ENCODE peak calls at places on chromosomes 7 and 10, in four cellular contexts. One of them, this sample, is unnamed.

GRCh38 chr7:19069842-19070241 is 47.6 kb downstream of the TWIST1 start:
- DNase-seq in RWPE1: no peak
- DNase-seq in right atrium auricular region: no peak
- DNase-seq in CD8-positive, alpha-beta T cell: no peak
- DNase-seq in this sample: no peak

GRCh38 chr7:132145466-132145865 is 430.8 kb downstream of the PLXNA4 start:
- DNase-seq in RWPE1: peak; percentile 87
- DNase-seq in right atrium auricular region: peak; percentile 77
- DNase-seq in CD8-positive, alpha-beta T cell: no peak
- DNase-seq in this sample: no peak

GRCh38 chr7:67019562-67020390 is 23.1 kb downstream of the TYW1 start:
- DNase-seq in CD8-positive, alpha-beta T cell: no peak
- DNase-seq in right atrium auricular region: no peak
- DNase-seq in RWPE1: no peak
- DNase-seq in this sample: no peak

GRCh38 chr7:36266683-36267082 is 113.6 kb downstream of the EEPD1 start:
- DNase-seq in CD8-positive, alpha-beta T cell: no peak
- DNase-seq in RWPE1: no peak
- DNase-seq in right atrium auricular region: no peak
- DNase-seq in this sample: no peak

GRCh38 chr7:47535704-47536628 is 45.9 kb downstream of the TNS3 start:
- DNase-seq in RWPE1: no peak
- DNase-seq in right atrium auricular region: no peak
- DNase-seq in CD8-positive, alpha-beta T cell: no peak
- DNase-seq in this sample: no peak

GRCh38 chr10:8416192-8416701 is 361.8 kb downstream of the GATA3 start:
- DNase-seq in CD8-positive, alpha-beta T cell: peak; percentile 22
- DNase-seq in RWPE1: no peak
- DNase-seq in right atrium auricular region: no peak
- DNase-seq in this sample: no peak

GRCh38 chr10:100510533-100511308 is 8.9 kb downstream of the SEC31B start:
- DNase-seq in CD8-positive, alpha-beta T cell: peak; percentile 52
- DNase-seq in RWPE1: peak; percentile 25
- DNase-seq in right atrium auricular region: no peak
- DNase-seq in this sample: no peak

GRCh38 chr7:85125679-85126078 is 61.2 kb downstream of the SEMA3D start:
- DNase-seq in RWPE1: no peak
- DNase-seq in CD8-positive, alpha-beta T cell: no peak
- DNase-seq in right atrium auricular region: no peak
- DNase-seq in this sample: no peak

GRCh38 chr10:42488416-42488815 is 150.0 kb downstream of the ZNF33B start:
- DNase-seq in RWPE1: no peak
- DNase-seq in CD8-positive, alpha-beta T cell: no peak
- DNase-seq in right atrium auricular region: no peak
- DNase-seq in this sample: no peak

GRCh38 chr7:134599371-134599770 is 47.3 kb upstream of the BPGM start:
- DNase-seq in CD8-positive, alpha-beta T cell: no peak
- DNase-seq in right atrium auricular region: no peak
- DNase-seq in RWPE1: no peak
- DNase-seq in this sample: no peak

GRCh38 chr7:74203157-74203556 is 6.6 kb upstream of the LAT2 start:
- DNase-seq in RWPE1: peak; percentile 54
- DNase-seq in right atrium auricular region: no peak
- DNase-seq in CD8-positive, alpha-beta T cell: no peak
- DNase-seq in this sample: no peak

GRCh38 chr7:71511361-71511807 is 379.4 kb downstream of the GALNT17 start:
- DNase-seq in CD8-positive, alpha-beta T cell: no peak
- DNase-seq in right atrium auricular region: no peak
- DNase-seq in RWPE1: no peak
- DNase-seq in this sample: no peak

GRCh38 chr10:132401396-132402168 is 4.6 kb downstream of the PWWP2B start:
- DNase-seq in right atrium auricular region: no peak
- DNase-seq in RWPE1: no peak
- DNase-seq in CD8-positive, alpha-beta T cell: no peak
- DNase-seq in this sample: no peak

GRCh38 chr7:140571537-140572122 is 69.0 kb downstream of the DENND2A start:
- DNase-seq in RWPE1: peak; percentile 61
- DNase-seq in right atrium auricular region: no peak
- DNase-seq in CD8-positive, alpha-beta T cell: no peak
- DNase-seq in this sample: no peak

GRCh38 chr7:150660939-150661613 is 24.4 kb upstream of the GIMAP2 start:
- DNase-seq in RWPE1: no peak
- DNase-seq in CD8-positive, alpha-beta T cell: no peak
- DNase-seq in right atrium auricular region: no peak
- DNase-seq in this sample: no peak

GRCh38 chr7:122628651-122629411 is 70.1 kb downstream of the RNF133 start:
- DNase-seq in RWPE1: no peak
- DNase-seq in CD8-positive, alpha-beta T cell: no peak
- DNase-seq in right atrium auricular region: no peak
- DNase-seq in this sample: no peak

GRCh38 chr7:30309302-30309701 is 24.9 kb downstream of the ZNRF2 start:
- DNase-seq in right atrium auricular region: no peak
- DNase-seq in CD8-positive, alpha-beta T cell: no peak
- DNase-seq in RWPE1: no peak
- DNase-seq in this sample: no peak

GRCh38 chr7:17403996-17404395 is 105.5 kb downstream of the AHR start:
- DNase-seq in CD8-positive, alpha-beta T cell: no peak
- DNase-seq in right atrium auricular region: no peak
- DNase-seq in RWPE1: no peak
- DNase-seq in this sample: no peak

GRCh38 chr10:35336921-35337741 is 822 bp downstream of the CCNY start:
- DNase-seq in right atrium auricular region: no peak
- DNase-seq in CD8-positive, alpha-beta T cell: no peak
- DNase-seq in RWPE1: peak; percentile 38
- DNase-seq in this sample: no peak

GRCh38 chr7:148665211-148665610 is 33.5 kb upstream of the CUL1 start:
- DNase-seq in CD8-positive, alpha-beta T cell: no peak
- DNase-seq in right atrium auricular region: no peak
- DNase-seq in RWPE1: no peak
- DNase-seq in this sample: no peak

GRCh38 chr7:96388166-96388565 is 66.3 kb upstream of the SLC25A13 start:
- DNase-seq in CD8-positive, alpha-beta T cell: no peak
- DNase-seq in RWPE1: peak; percentile 60
- DNase-seq in right atrium auricular region: no peak
- DNase-seq in this sample: no peak

DNA sequence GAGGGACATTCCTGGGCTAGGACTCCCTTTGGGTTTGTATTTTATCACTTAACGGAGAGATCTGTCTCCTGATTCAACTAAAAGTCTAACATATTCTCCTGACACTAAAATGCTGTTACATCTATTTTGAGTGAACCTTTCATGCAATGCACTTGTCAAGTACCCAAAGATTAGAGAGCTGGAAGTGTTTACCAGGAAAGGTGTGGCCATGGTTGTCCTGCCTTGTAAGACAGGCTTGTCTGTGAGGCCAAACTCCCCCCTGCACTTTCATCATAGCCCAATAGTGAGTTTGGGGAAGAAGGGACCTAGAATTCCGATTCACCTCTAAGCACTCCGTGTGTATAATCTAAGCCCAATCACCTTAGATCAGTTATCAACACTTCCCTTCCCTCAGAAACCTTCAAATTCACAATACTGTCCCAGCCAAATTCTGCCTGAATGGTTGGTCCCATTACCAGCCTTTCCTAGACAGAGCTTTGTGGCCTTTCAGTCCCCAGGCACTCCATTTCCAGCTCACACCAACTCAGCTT is 162.6 kb upstream of the NAMPT start:
- DNase-seq in RWPE1: no peak
- DNase-seq in CD8-positive, alpha-beta T cell: no peak
- DNase-seq in right atrium auricular region: no peak
- DNase-seq in this sample: no peak
- H3K27ac ChIP-seq in RWPE1: no peak overlapping the region
- H3K27ac ChIP-seq in CD8-positive, alpha-beta T cell: no peak overlapping the region
- H3K27ac ChIP-seq in right atrium auricular region: no peak overlapping the region
- H3K27ac ChIP-seq in this sample: no peak overlapping the region

GRCh38 chr10:12186324-12186723 is 9.4 kb downstream of the NUDT5 start:
- DNase-seq in RWPE1: no peak
- DNase-seq in right atrium auricular region: no peak
- DNase-seq in CD8-positive, alpha-beta T cell: no peak
- DNase-seq in this sample: no peak
- H3K27ac ChIP-seq in RWPE1: no peak overlapping the region
- H3K27ac ChIP-seq in right atrium auricular region: no peak overlapping the region
- H3K27ac ChIP-seq in CD8-positive, alpha-beta T cell: no peak overlapping the region
- H3K27ac ChIP-seq in this sample: no peak overlapping the region

GRCh38 chr7:101943306-101943705 is 125.9 kb downstream of the CUX1 start:
- DNase-seq in CD8-positive, alpha-beta T cell: no peak
- DNase-seq in right atrium auricular region: no peak
- DNase-seq in RWPE1: no peak
- DNase-seq in this sample: no peak
- H3K27ac ChIP-seq in CD8-positive, alpha-beta T cell: no peak overlapping the region
- H3K27ac ChIP-seq in right atrium auricular region: peak overlapping the region; percentile 88
- H3K27ac ChIP-seq in RWPE1: peak overlapping the region; percentile 99
- H3K27ac ChIP-seq in this sample: peak overlapping the region; percentile 73

GRCh38 chr10:114629083-114629823 is 28.8 kb downstream of the ABLIM1 start:
- DNase-seq in CD8-positive, alpha-beta T cell: no peak
- DNase-seq in right atrium auricular region: no peak
- DNase-seq in RWPE1: no peak
- DNase-seq in this sample: no peak

GRCh38 chr10:114631090-114631677 is 26.9 kb downstream of the ABLIM1 start:
- DNase-seq in right atrium auricular region: peak; percentile 55
- DNase-seq in RWPE1: peak; percentile 34
- DNase-seq in CD8-positive, alpha-beta T cell: no peak
- DNase-seq in this sample: no peak

GRCh38 chr10:114628106-114628505 is 30.0 kb downstream of the ABLIM1 start:
- DNase-seq in CD8-positive, alpha-beta T cell: no peak
- DNase-seq in right atrium auricular region: no peak
- DNase-seq in RWPE1: no peak
- DNase-seq in this sample: no peak

GRCh38 chr10:114631678-114632417 is 26.2 kb downstream of the ABLIM1 start:
- DNase-seq in right atrium auricular region: peak; percentile 64
- DNase-seq in RWPE1: peak; percentile 51
- DNase-seq in CD8-positive, alpha-beta T cell: peak; percentile 5
- DNase-seq in this sample: no peak

DNA sequence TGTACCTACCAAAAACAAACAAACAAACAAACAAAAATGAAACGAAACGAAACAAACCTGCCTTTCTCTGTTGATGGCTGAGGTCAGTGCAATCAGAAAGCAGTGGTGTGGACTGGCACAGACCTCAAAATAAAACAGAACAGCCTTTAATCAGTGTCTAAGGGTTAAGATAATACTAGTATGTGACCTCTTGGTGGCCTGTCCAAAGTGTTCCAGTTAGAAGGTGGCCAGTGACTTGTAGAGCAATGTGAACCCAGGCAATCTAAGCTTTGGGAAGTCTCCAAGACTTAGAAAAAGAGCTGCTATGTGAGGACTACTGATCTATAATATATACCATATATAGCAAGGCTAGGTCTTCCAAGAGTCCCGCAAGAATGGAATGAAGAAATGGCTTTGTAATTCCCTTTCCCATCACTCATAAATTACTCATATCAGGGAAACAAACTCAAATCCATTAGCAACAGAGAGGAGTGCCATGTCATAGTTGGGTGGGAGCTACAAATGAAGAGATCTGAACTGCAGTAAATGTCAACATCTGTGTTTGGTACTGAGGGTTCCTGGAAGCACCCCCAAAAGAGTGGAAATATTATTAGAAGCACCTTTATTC is 28.1 kb downstream of the ABLIM1 start:
- DNase-seq in right atrium auricular region: no peak
- DNase-seq in CD8-positive, alpha-beta T cell: no peak
- DNase-seq in RWPE1: no peak
- DNase-seq in this sample: no peak
- H3K27ac ChIP-seq in right atrium auricular region: peak overlapping the region; percentile 90
- H3K27ac ChIP-seq in CD8-positive, alpha-beta T cell: no peak overlapping the region
- H3K27ac ChIP-seq in RWPE1: no peak overlapping the region
- H3K27ac ChIP-seq in this sample: peak overlapping the region; percentile 64

DNA sequence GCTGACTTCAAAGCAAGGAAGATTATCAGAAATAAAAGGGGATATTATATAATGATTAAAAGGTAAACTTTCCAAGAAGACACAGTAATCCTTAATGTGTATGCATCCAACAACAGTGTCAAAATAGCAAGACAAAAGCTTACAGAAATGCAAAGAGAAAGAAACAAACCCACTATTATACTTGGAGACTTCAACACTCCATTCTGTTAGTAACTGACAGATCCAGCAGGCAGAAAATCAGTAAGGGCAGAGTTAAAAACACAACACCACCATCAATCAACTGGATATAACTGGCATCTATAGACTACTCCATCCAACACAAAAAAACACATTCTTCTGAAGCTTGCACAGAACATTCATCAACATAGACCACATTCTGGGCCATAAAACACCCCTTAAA is 103.8 kb downstream of the OR13A1 start:
- DNase-seq in right atrium auricular region: no peak
- DNase-seq in RWPE1: no peak
- DNase-seq in CD8-positive, alpha-beta T cell: no peak
- DNase-seq in this sample: no peak
- H3K27ac ChIP-seq in right atrium auricular region: no peak overlapping the region
- H3K27ac ChIP-seq in RWPE1: no peak overlapping the region
- H3K27ac ChIP-seq in CD8-positive, alpha-beta T cell: no peak overlapping the region
- H3K27ac ChIP-seq in this sample: no peak overlapping the region

DNA sequence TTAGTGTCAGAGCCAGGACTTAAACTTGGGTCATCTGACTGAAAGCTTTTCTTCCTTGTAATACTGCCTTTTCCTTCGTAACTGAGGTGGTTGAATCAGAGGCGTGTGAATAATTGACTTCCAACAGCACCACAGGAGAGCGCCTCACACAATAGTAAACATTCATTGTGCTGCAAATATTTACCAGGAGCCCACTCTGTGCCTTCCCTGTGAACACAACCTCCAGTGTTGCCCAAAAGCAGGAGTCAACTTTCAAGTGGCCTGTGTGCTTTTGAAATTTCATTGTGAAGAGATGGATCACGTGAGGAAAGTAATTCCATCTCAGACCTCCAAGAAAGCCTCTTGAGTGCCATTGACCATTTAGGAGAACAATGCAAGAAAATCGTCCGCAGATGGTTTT is 60.2 kb downstream of the ADRA2A start:
- DNase-seq in right atrium auricular region: no peak
- DNase-seq in RWPE1: no peak
- DNase-seq in CD8-positive, alpha-beta T cell: no peak
- DNase-seq in this sample: no peak
- H3K27ac ChIP-seq in right atrium auricular region: no peak overlapping the region
- H3K27ac ChIP-seq in RWPE1: no peak overlapping the region
- H3K27ac ChIP-seq in CD8-positive, alpha-beta T cell: no peak overlapping the region
- H3K27ac ChIP-seq in this sample: no peak overlapping the region

GRCh38 chr10:58254644-58255043 is 13.1 kb downstream of the IPMK start:
- DNase-seq in right atrium auricular region: no peak
- DNase-seq in RWPE1: no peak
- DNase-seq in CD8-positive, alpha-beta T cell: no peak
- DNase-seq in this sample: no peak
- H3K27ac ChIP-seq in right atrium auricular region: no peak overlapping the region
- H3K27ac ChIP-seq in RWPE1: no peak overlapping the region
- H3K27ac ChIP-seq in CD8-positive, alpha-beta T cell: no peak overlapping the region
- H3K27ac ChIP-seq in this sample: no peak overlapping the region

GRCh38 chr7:1938788-1939433 is 268.8 kb downstream of the ELFN1 start:
- DNase-seq in right atrium auricular region: no peak
- DNase-seq in CD8-positive, alpha-beta T cell: no peak
- DNase-seq in RWPE1: no peak
- DNase-seq in this sample: no peak
- H3K27ac ChIP-seq in right atrium auricular region: no peak overlapping the region
- H3K27ac ChIP-seq in CD8-positive, alpha-beta T cell: peak overlapping the region; percentile 95
- H3K27ac ChIP-seq in RWPE1: peak overlapping the region; percentile 57
- H3K27ac ChIP-seq in this sample: peak overlapping the region; percentile 71

DNA sequence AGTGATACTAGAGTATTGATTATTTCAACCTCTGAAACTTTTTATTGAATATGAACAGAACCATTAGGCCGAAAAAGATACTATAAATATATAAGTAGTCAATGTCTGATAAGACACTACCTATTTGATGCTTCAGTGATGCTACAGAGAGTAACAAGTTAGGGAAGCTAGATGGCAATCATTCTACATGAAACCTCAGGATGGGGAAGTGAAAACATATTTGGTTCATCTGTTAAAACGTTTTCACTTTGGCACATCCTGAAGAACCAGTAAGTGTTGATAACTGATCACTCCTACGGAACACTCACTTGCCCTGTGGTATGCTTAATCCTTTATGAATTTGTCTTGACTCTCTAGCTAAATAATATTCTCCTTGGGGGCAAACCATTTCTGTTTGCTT is 1064.9 kb downstream of the NXPH1 start:
- DNase-seq in RWPE1: no peak
- DNase-seq in right atrium auricular region: no peak
- DNase-seq in CD8-positive, alpha-beta T cell: no peak
- DNase-seq in this sample: no peak
- H3K27ac ChIP-seq in RWPE1: no peak overlapping the region
- H3K27ac ChIP-seq in right atrium auricular region: no peak overlapping the region
- H3K27ac ChIP-seq in CD8-positive, alpha-beta T cell: no peak overlapping the region
- H3K27ac ChIP-seq in this sample: no peak overlapping the region